ENCODE peak calls at places on chromosomes 13 and 19, in eight cellular contexts. I is NCI-H526, K is AG09319, Z is HS-27A, D is iPS-NIHi11, A is anterior cingulate cortex, R is midbrain, C is GM20000. X is an unnamed sample.

GRCh38 chr19:17757125-17757524 is 5.8 kb downstream of the FCHO1 start:
- DNase-seq in I (no peak), K (no peak), Z (no peak), D (no peak), A (peak), R (peak), C (no peak), X (no peak)

GRCh38 chr13:114185182-114185971 is 6.3 kb downstream of the CFAP97D2 start:
- DNase-seq in I (no peak), K (no peak), Z (no peak), D (no peak), A (no peak), R (no peak), C (no peak), X (no peak)

GRCh38 chr19:12783849-12784393 is 7.4 kb upstream of the JUNB start:
- DNase-seq in I (no peak), K (no peak), Z (no peak), D (no peak), A (no peak), R (no peak), C (no peak), X (no peak)

GRCh38 chr13:99345345-99345744 is 38.1 kb upstream of the GPR183 start:
- DNase-seq in I (no peak), K (no peak), Z (no peak), D (no peak), A (no peak), R (no peak), C (no peak), X (no peak)

GRCh38 chr13:48249018-48249417 is 16.0 kb downstream of the ITM2B start:
- DNase-seq in I (no peak), K (no peak), Z (no peak), D (no peak), A (no peak), R (no peak), C (no peak), X (no peak)

GRCh38 chr19:27974082-27974513 is 1238.9 kb downstream of the UQCRFS1 start:
- DNase-seq in I (peak), K (no peak), Z (no peak), D (peak), A (peak), R (peak), C (peak), X (no peak)

GRCh38 chr13:48644951-48645350 is 8.8 kb upstream of the CYSLTR2 start:
- DNase-seq in I (no peak), K (no peak), Z (no peak), D (no peak), A (no peak), R (no peak), C (no peak), X (no peak)

GRCh38 chr19:45469835-45470146 is 2.0 kb downstream of the FOSB start:
- DNase-seq in I (peak), K (no peak), Z (no peak), D (peak), A (no peak), R (no peak), C (peak), X (no peak)

GRCh38 chr13:97273341-97273831 is 51.3 kb downstream of the MBNL2 start:
- DNase-seq in I (peak), K (no peak), Z (no peak), D (no peak), A (no peak), R (no peak), C (no peak), X (no peak)

GRCh38 chr13:37656247-37656940 is 57.8 kb upstream of the POSTN start:
- DNase-seq in I (no peak), K (peak), Z (peak), D (no peak), A (no peak), R (no peak), C (no peak), X (no peak)

GRCh38 chr13:100203696-100204367 is 114.9 kb downstream of the PCCA start:
- DNase-seq in I (no peak), K (no peak), Z (no peak), D (no peak), A (no peak), R (no peak), C (peak), X (no peak)

GRCh38 chr19:4877753-4878490 is 10.5 kb upstream of the PLIN3 start:
- DNase-seq in I (no peak), K (no peak), Z (no peak), D (peak), A (peak), R (peak), C (no peak), X (no peak)

GRCh38 chr13:41271456-41272285 is 8.3 kb upstream of the MTRF1 start:
- DNase-seq in I (no peak), K (no peak), Z (no peak), D (no peak), A (no peak), R (no peak), C (no peak), X (no peak)

GRCh38 chr19:46787331-46788100 is 878 bp downstream of the SLC1A5 start:
- DNase-seq in I (peak), K (no peak), Z (no peak), D (peak), A (no peak), R (no peak), C (peak), X (no peak)

GRCh38 chr13:113196970-113197737 is 11.3 kb downstream of the PCID2 start:
- DNase-seq in I (no peak), K (no peak), Z (no peak), D (no peak), A (no peak), R (no peak), C (no peak), X (no peak)

GRCh38 chr19:18425515-18426415 is 6.6 kb downstream of the SSBP4 start:
- DNase-seq in I (no peak), K (no peak), Z (no peak), D (no peak), A (peak), R (no peak), C (no peak), X (no peak)

GRCh38 chr19:10848208-10848843 is at the start of gene C19orf38:
- DNase-seq in I (no peak), K (no peak), Z (no peak), D (no peak), A (no peak), R (no peak), C (no peak), X (no peak)